ENCODE peak calls at places on chromosome 15, in four cellular contexts. One of them, this sample, is unnamed.

GRCh38 chr15:61034793-61035710 is 194.1 kb downstream of the RORA start:
- DNase-seq in fibroblast of lung: peak; percentile 79
- DNase-seq in PC-3: no peak
- DNase-seq in mammary epithelial cell: no peak
- DNase-seq in this sample: no peak

GRCh38 chr15:26179906-26180305 is 316.8 kb upstream of the ATP10A start:
- DNase-seq in PC-3: peak; percentile 30
- DNase-seq in mammary epithelial cell: no peak
- DNase-seq in fibroblast of lung: no peak
- DNase-seq in this sample: no peak

GRCh38 chr15:68508485-68509189 is 70.2 kb upstream of the CORO2B start:
- DNase-seq in fibroblast of lung: no peak
- DNase-seq in mammary epithelial cell: no peak
- DNase-seq in PC-3: no peak
- DNase-seq in this sample: no peak

GRCh38 chr15:99925661-99926461 is 192.6 kb upstream of the LYSMD4 start:
- DNase-seq in mammary epithelial cell: peak; percentile 46
- DNase-seq in fibroblast of lung: peak; percentile 6
- DNase-seq in PC-3: peak; percentile 13
- DNase-seq in this sample: peak; percentile 58

GRCh38 chr15:89462198-89462912 is 34.0 kb downstream of the RHCG start:
- DNase-seq in mammary epithelial cell: no peak
- DNase-seq in PC-3: no peak
- DNase-seq in fibroblast of lung: peak; percentile 9
- DNase-seq in this sample: no peak

GRCh38 chr15:57655087-57655486 is 51.4 kb upstream of the POLR2M start:
- DNase-seq in mammary epithelial cell: no peak
- DNase-seq in PC-3: no peak
- DNase-seq in fibroblast of lung: no peak
- DNase-seq in this sample: no peak

GRCh38 chr15:88803241-88803919 is at the start of gene ACAN:
- DNase-seq in mammary epithelial cell: no peak
- DNase-seq in fibroblast of lung: no peak
- DNase-seq in PC-3: no peak
- DNase-seq in this sample: no peak

GRCh38 chr15:72796515-72797337 is 13.2 kb upstream of the ADPGK start:
- DNase-seq in fibroblast of lung: peak; percentile 44
- DNase-seq in mammary epithelial cell: no peak
- DNase-seq in PC-3: peak; percentile 19
- DNase-seq in this sample: no peak

GRCh38 chr15:59892995-59893394 is 111.1 kb upstream of the FOXB1 start:
- DNase-seq in PC-3: peak; percentile 16
- DNase-seq in fibroblast of lung: no peak
- DNase-seq in mammary epithelial cell: peak; percentile 26
- DNase-seq in this sample: no peak

GRCh38 chr15:79962178-79962577 is 8.8 kb downstream of the BCL2A1 start:
- DNase-seq in mammary epithelial cell: no peak
- DNase-seq in PC-3: no peak
- DNase-seq in fibroblast of lung: no peak
- DNase-seq in this sample: no peak

GRCh38 chr15:32120577-32121465 is 90.5 kb downstream of the CHRNA7 start:
- DNase-seq in fibroblast of lung: no peak
- DNase-seq in PC-3: no peak
- DNase-seq in mammary epithelial cell: no peak
- DNase-seq in this sample: no peak

GRCh38 chr15:98292442-98293240 is 332.1 kb downstream of the ARRDC4 start:
- DNase-seq in fibroblast of lung: peak; percentile 12
- DNase-seq in PC-3: peak; percentile 38
- DNase-seq in mammary epithelial cell: peak; percentile 20
- DNase-seq in this sample: peak; percentile 26
- TF ChIP-seq EZH2 in fibroblast of lung: no peak
- TF ChIP-seq EZH2 in PC-3: no peak
- TF ChIP-seq EZH2 in mammary epithelial cell: no peak
- TF ChIP-seq EZH2 in this sample: no peak

GRCh38 chr15:47158573-47158972 is 558.7 kb upstream of the SEMA6D start:
- DNase-seq in PC-3: no peak
- DNase-seq in fibroblast of lung: no peak
- DNase-seq in mammary epithelial cell: no peak
- DNase-seq in this sample: no peak
- H2AFZ ChIP-seq in PC-3: no peak overlapping the region
- H2AFZ ChIP-seq in fibroblast of lung: no peak overlapping the region
- H2AFZ ChIP-seq in mammary epithelial cell: no peak overlapping the region
- H2AFZ ChIP-seq in this sample: no peak overlapping the region

GRCh38 chr15:37107754-37108724 is 7.7 kb upstream of the MEIS2 start:
- DNase-seq in fibroblast of lung: no peak
- DNase-seq in mammary epithelial cell: no peak
- DNase-seq in PC-3: no peak
- DNase-seq in this sample: no peak
- H3K4me3 ChIP-seq in fibroblast of lung: no peak overlapping the region
- H3K4me3 ChIP-seq in mammary epithelial cell: no peak overlapping the region
- H3K4me3 ChIP-seq in PC-3: no peak overlapping the region
- H3K4me3 ChIP-seq in this sample: no peak overlapping the region

GRCh38 chr15:34514251-34514760 is 69.1 kb downstream of the GOLGA8B start:
- DNase-seq in PC-3: peak; percentile 6
- DNase-seq in fibroblast of lung: peak; percentile 64
- DNase-seq in mammary epithelial cell: no peak
- DNase-seq in this sample: no peak
- TF ChIP-seq EZH2 in PC-3: no peak
- TF ChIP-seq EZH2 in fibroblast of lung: no peak
- TF ChIP-seq EZH2 in mammary epithelial cell: peak; percentile 27
- TF ChIP-seq EZH2 in this sample: peak; percentile 11

GRCh38 chr15:63073497-63074172 is 31.1 kb downstream of the TPM1 start:
- DNase-seq in PC-3: no peak
- DNase-seq in fibroblast of lung: no peak
- DNase-seq in mammary epithelial cell: no peak
- DNase-seq in this sample: no peak

GRCh38 chr15:63075072-63075995 is 32.8 kb downstream of the TPM1 start:
- DNase-seq in mammary epithelial cell: no peak
- DNase-seq in fibroblast of lung: peak; percentile 68
- DNase-seq in PC-3: no peak
- DNase-seq in this sample: no peak

GRCh38 chr15:63072809-63073277 is 30.3 kb downstream of the TPM1 start:
- DNase-seq in PC-3: no peak
- DNase-seq in fibroblast of lung: no peak
- DNase-seq in mammary epithelial cell: no peak
- DNase-seq in this sample: no peak

GRCh38 chr15:63077952-63078351 is 35.4 kb downstream of the TPM1 start:
- DNase-seq in mammary epithelial cell: no peak
- DNase-seq in fibroblast of lung: no peak
- DNase-seq in PC-3: no peak
- DNase-seq in this sample: no peak

GRCh38 chr15:63076136-63077005 is 33.8 kb downstream of the TPM1 start:
- DNase-seq in fibroblast of lung: no peak
- DNase-seq in PC-3: no peak
- DNase-seq in mammary epithelial cell: no peak
- DNase-seq in this sample: no peak
- H2AFZ ChIP-seq in fibroblast of lung: no peak overlapping the region
- H2AFZ ChIP-seq in PC-3: no peak overlapping the region
- H2AFZ ChIP-seq in mammary epithelial cell: no peak overlapping the region
- H2AFZ ChIP-seq in this sample: no peak overlapping the region

DNA sequence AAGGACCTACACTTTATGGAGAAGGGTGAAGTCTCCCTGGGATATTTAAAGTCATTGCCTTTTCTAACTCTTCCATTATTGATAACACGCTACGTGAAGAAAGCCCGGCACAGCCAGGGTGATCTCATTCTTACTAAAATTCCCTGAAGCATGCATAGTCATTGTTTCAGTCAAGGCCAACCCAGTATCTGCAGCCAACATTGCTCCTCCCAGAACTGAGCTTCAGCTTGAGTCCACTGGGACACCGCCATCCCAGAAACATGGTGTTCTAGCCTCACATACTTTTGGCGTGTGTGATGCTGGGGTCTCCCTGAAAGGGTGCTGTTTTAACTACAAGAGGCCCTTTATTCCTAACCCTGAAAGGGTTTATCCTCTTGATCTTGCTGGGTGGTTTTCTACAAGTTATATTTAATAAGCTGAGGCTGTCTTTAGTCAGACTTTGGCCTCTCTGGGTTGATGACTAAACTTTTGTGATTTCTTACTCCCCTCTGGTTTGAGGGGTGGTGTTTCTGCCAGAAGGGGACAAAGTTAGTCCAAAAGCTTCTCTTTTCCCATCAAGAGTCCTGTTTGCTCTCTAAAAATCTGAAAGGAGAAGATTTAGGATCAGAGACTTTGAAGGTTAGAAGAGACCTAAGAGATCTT is 26.0 kb upstream of the FBN1 start:
- DNase-seq in mammary epithelial cell: peak; percentile 85
- DNase-seq in PC-3: peak; percentile 73
- DNase-seq in fibroblast of lung: peak; percentile 66
- DNase-seq in this sample: no peak
- H3K4me3 ChIP-seq in mammary epithelial cell: no peak overlapping the region
- H3K4me3 ChIP-seq in PC-3: no peak overlapping the region
- H3K4me3 ChIP-seq in fibroblast of lung: no peak overlapping the region
- H3K4me3 ChIP-seq in this sample: no peak overlapping the region

DNA sequence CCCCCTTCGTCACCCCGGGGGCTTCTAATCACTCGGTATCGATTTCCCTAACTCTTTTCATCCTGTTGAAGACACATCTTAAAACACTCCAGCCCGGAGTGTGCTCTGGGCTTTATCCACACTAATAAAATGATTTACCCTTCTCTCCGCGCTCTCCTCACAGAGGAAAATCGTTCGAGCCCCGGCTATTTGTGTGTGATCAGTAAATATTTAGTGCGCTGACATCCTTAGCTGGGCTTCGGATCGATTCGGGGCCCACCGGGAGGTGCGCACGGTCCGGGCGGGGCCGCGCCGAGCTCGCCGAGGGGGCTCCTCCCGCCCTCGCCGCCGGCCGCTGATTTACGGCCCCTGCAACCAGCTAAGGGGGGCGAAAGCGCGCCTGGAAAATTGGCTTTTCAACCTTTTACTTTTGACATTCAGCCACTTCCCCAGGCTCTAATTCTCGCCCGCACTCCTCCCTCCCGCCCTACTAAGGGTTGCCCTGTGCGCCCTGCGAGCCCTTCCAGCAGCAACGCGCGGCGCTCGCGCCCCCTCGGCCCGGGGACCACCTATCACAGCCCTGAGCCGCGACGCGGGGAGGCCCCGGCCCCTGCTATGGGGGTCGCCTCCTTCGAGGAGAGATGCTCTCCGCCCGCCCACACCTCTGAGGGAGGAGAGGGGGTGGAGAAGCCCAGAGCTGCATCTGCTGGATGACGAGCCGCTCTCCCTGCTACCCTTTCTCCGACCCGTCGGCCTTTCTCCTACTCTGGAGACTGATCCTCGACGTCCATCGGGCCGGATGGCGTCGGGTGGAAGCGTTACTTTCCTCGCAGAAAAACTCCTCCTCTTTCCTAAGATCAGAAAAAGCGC is 7.9 kb upstream of the NR2F2 start:
- DNase-seq in mammary epithelial cell: no peak
- DNase-seq in fibroblast of lung: peak; percentile 69
- DNase-seq in PC-3: peak; percentile 10
- DNase-seq in this sample: no peak
- TF ChIP-seq EZH2 in mammary epithelial cell: no peak
- TF ChIP-seq EZH2 in fibroblast of lung: no peak
- TF ChIP-seq EZH2 in PC-3: no peak
- TF ChIP-seq EZH2 in this sample: no peak

GRCh38 chr15:92165001-92165346 is 228.7 kb upstream of the ST8SIA2 start:
- DNase-seq in PC-3: no peak
- DNase-seq in fibroblast of lung: no peak
- DNase-seq in mammary epithelial cell: no peak
- DNase-seq in this sample: no peak

GRCh38 chr15:92166029-92166428 is 227.7 kb upstream of the ST8SIA2 start:
- DNase-seq in mammary epithelial cell: no peak
- DNase-seq in PC-3: no peak
- DNase-seq in fibroblast of lung: no peak
- DNase-seq in this sample: no peak

GRCh38 chr15:92163641-92164040 is 230.0 kb upstream of the ST8SIA2 start:
- DNase-seq in mammary epithelial cell: peak; percentile 21
- DNase-seq in PC-3: no peak
- DNase-seq in fibroblast of lung: no peak
- DNase-seq in this sample: no peak

GRCh38 chr15:92162657-92163056 is 231.0 kb upstream of the ST8SIA2 start:
- DNase-seq in PC-3: no peak
- DNase-seq in mammary epithelial cell: no peak
- DNase-seq in fibroblast of lung: no peak
- DNase-seq in this sample: no peak

GRCh38 chr15:92164327-92165000 is 229.2 kb upstream of the ST8SIA2 start:
- DNase-seq in fibroblast of lung: no peak
- DNase-seq in mammary epithelial cell: no peak
- DNase-seq in PC-3: no peak
- DNase-seq in this sample: no peak
- H2AFZ ChIP-seq in fibroblast of lung: no peak overlapping the region
- H2AFZ ChIP-seq in mammary epithelial cell: no peak overlapping the region
- H2AFZ ChIP-seq in PC-3: no peak overlapping the region
- H2AFZ ChIP-seq in this sample: no peak overlapping the region

This sample was measured in PC-9.